ENCODE peak calls at places on chromosome 13, in eight cellular contexts. One of them, this sample, is unnamed.

GRCh38 chr13:98988782-98989181 is 10.9 kb upstream of the DOCK9 start:
- DNase-seq in germinal center: no peak
- DNase-seq in hippocampal formation: no peak
- DNase-seq in tibial nerve: no peak
- DNase-seq in cardiac septum: no peak
- DNase-seq in NCI-H1048: no peak
- DNase-seq in endodermal cell: no peak
- DNase-seq in brain microvascular endothelial cell: no peak
- DNase-seq in this sample: no peak

GRCh38 chr13:99043700-99044300 is 65.9 kb upstream of the DOCK9 start:
- DNase-seq in hippocampal formation: no peak
- DNase-seq in brain microvascular endothelial cell: no peak
- DNase-seq in endodermal cell: no peak
- DNase-seq in germinal center: no peak
- DNase-seq in NCI-H1048: no peak
- DNase-seq in tibial nerve: no peak
- DNase-seq in cardiac septum: no peak
- DNase-seq in this sample: no peak

GRCh38 chr13:28684257-28684656 is 25.3 kb downstream of the POMP start:
- DNase-seq in tibial nerve: no peak
- DNase-seq in brain microvascular endothelial cell: no peak
- DNase-seq in NCI-H1048: no peak
- DNase-seq in cardiac septum: no peak
- DNase-seq in germinal center: no peak
- DNase-seq in endodermal cell: peak; percentile 97
- DNase-seq in hippocampal formation: no peak
- DNase-seq in this sample: no peak

GRCh38 chr13:43272866-43273265 is 249.5 kb downstream of the DNAJC15 start:
- DNase-seq in NCI-H1048: no peak
- DNase-seq in hippocampal formation: no peak
- DNase-seq in brain microvascular endothelial cell: no peak
- DNase-seq in endodermal cell: peak; percentile 53
- DNase-seq in germinal center: no peak
- DNase-seq in tibial nerve: no peak
- DNase-seq in cardiac septum: no peak
- DNase-seq in this sample: no peak

GRCh38 chr13:28492527-28493367 is 2.2 kb downstream of the FLT1 start:
- DNase-seq in germinal center: no peak
- DNase-seq in hippocampal formation: no peak
- DNase-seq in tibial nerve: no peak
- DNase-seq in brain microvascular endothelial cell: no peak
- DNase-seq in NCI-H1048: no peak
- DNase-seq in cardiac septum: no peak
- DNase-seq in endodermal cell: no peak
- DNase-seq in this sample: no peak

GRCh38 chr13:97142452-97142851 is 79.7 kb upstream of the MBNL2 start:
- DNase-seq in tibial nerve: no peak
- DNase-seq in germinal center: no peak
- DNase-seq in brain microvascular endothelial cell: peak; percentile 21
- DNase-seq in hippocampal formation: no peak
- DNase-seq in cardiac septum: no peak
- DNase-seq in endodermal cell: peak; percentile 67
- DNase-seq in NCI-H1048: no peak
- DNase-seq in this sample: no peak

GRCh38 chr13:19085258-19085657 is 96.4 kb downstream of the TUBA3C start:
- DNase-seq in brain microvascular endothelial cell: no peak
- DNase-seq in cardiac septum: no peak
- DNase-seq in NCI-H1048: no peak
- DNase-seq in tibial nerve: no peak
- DNase-seq in hippocampal formation: no peak
- DNase-seq in endodermal cell: no peak
- DNase-seq in germinal center: no peak
- DNase-seq in this sample: no peak

GRCh38 chr13:92355213-92355612 is 871.4 kb upstream of the GPC6 start:
- DNase-seq in germinal center: no peak
- DNase-seq in endodermal cell: peak; percentile 76
- DNase-seq in tibial nerve: peak; percentile 15
- DNase-seq in cardiac septum: no peak
- DNase-seq in brain microvascular endothelial cell: peak; percentile 32
- DNase-seq in hippocampal formation: no peak
- DNase-seq in NCI-H1048: no peak
- DNase-seq in this sample: no peak

GRCh38 chr13:41344358-41344757 is 33.3 kb downstream of the NAA16 start:
- DNase-seq in NCI-H1048: no peak
- DNase-seq in cardiac septum: no peak
- DNase-seq in brain microvascular endothelial cell: no peak
- DNase-seq in tibial nerve: no peak
- DNase-seq in hippocampal formation: no peak
- DNase-seq in germinal center: no peak
- DNase-seq in endodermal cell: no peak
- DNase-seq in this sample: no peak

GRCh38 chr13:111058796-111059506 is 56.2 kb upstream of the ARHGEF7 start:
- DNase-seq in endodermal cell: no peak
- DNase-seq in NCI-H1048: no peak
- DNase-seq in brain microvascular endothelial cell: peak; percentile 54
- DNase-seq in hippocampal formation: no peak
- DNase-seq in tibial nerve: no peak
- DNase-seq in germinal center: no peak
- DNase-seq in cardiac septum: no peak
- DNase-seq in this sample: no peak

GRCh38 chr13:113740661-113741060 is 18.4 kb upstream of the TMEM255B start:
- DNase-seq in tibial nerve: no peak
- DNase-seq in germinal center: no peak
- DNase-seq in cardiac septum: no peak
- DNase-seq in NCI-H1048: no peak
- DNase-seq in endodermal cell: no peak
- DNase-seq in hippocampal formation: no peak
- DNase-seq in brain microvascular endothelial cell: no peak
- DNase-seq in this sample: peak; percentile 77

GRCh38 chr13:78035500-78035899 is 116.9 kb upstream of the EDNRB start:
- DNase-seq in endodermal cell: no peak
- DNase-seq in cardiac septum: no peak
- DNase-seq in tibial nerve: no peak
- DNase-seq in hippocampal formation: no peak
- DNase-seq in germinal center: no peak
- DNase-seq in brain microvascular endothelial cell: no peak
- DNase-seq in NCI-H1048: no peak
- DNase-seq in this sample: no peak

GRCh38 chr13:39455534-39456175 is 147.3 kb downstream of the LHFPL6 start:
- DNase-seq in hippocampal formation: no peak
- DNase-seq in NCI-H1048: no peak
- DNase-seq in germinal center: no peak
- DNase-seq in brain microvascular endothelial cell: peak; percentile 15
- DNase-seq in cardiac septum: no peak
- DNase-seq in tibial nerve: no peak
- DNase-seq in endodermal cell: no peak
- DNase-seq in this sample: no peak

GRCh38 chr13:113919761-113920160 is 54.1 kb downstream of the C13orf46 start:
- DNase-seq in brain microvascular endothelial cell: no peak
- DNase-seq in endodermal cell: peak; percentile 24
- DNase-seq in NCI-H1048: no peak
- DNase-seq in cardiac septum: no peak
- DNase-seq in tibial nerve: no peak
- DNase-seq in hippocampal formation: no peak
- DNase-seq in germinal center: no peak
- DNase-seq in this sample: no peak

GRCh38 chr13:46119883-46120614 is 15.2 kb upstream of the CPB2 start:
- DNase-seq in endodermal cell: peak; percentile 55
- DNase-seq in brain microvascular endothelial cell: peak; percentile 65
- DNase-seq in cardiac septum: no peak
- DNase-seq in NCI-H1048: no peak
- DNase-seq in hippocampal formation: no peak
- DNase-seq in tibial nerve: no peak
- DNase-seq in germinal center: no peak
- DNase-seq in this sample: no peak

GRCh38 chr13:39918837-39919236 is 263.4 kb downstream of the COG6 start:
- DNase-seq in brain microvascular endothelial cell: no peak
- DNase-seq in NCI-H1048: no peak
- DNase-seq in tibial nerve: no peak
- DNase-seq in hippocampal formation: no peak
- DNase-seq in endodermal cell: no peak
- DNase-seq in germinal center: no peak
- DNase-seq in cardiac septum: no peak
- DNase-seq in this sample: no peak

GRCh38 chr13:111328111-111328802 is 7.8 kb downstream of the TEX29 start:
- DNase-seq in tibial nerve: no peak
- DNase-seq in brain microvascular endothelial cell: no peak
- DNase-seq in endodermal cell: no peak
- DNase-seq in germinal center: no peak
- DNase-seq in NCI-H1048: no peak
- DNase-seq in hippocampal formation: no peak
- DNase-seq in cardiac septum: no peak
- DNase-seq in this sample: no peak

GRCh38 chr13:114124921-114125320 is 7.5 kb downstream of the RASA3 start:
- DNase-seq in NCI-H1048: no peak
- DNase-seq in cardiac septum: no peak
- DNase-seq in hippocampal formation: no peak
- DNase-seq in tibial nerve: no peak
- DNase-seq in brain microvascular endothelial cell: peak; percentile 70
- DNase-seq in endodermal cell: no peak
- DNase-seq in germinal center: no peak
- DNase-seq in this sample: no peak

GRCh38 chr13:79541426-79542049 is 60.6 kb downstream of the NDFIP2 start:
- DNase-seq in hippocampal formation: peak; percentile 76
- DNase-seq in endodermal cell: no peak
- DNase-seq in germinal center: peak; percentile 14
- DNase-seq in cardiac septum: no peak
- DNase-seq in NCI-H1048: no peak
- DNase-seq in brain microvascular endothelial cell: peak; percentile 35
- DNase-seq in tibial nerve: peak; percentile 57
- DNase-seq in this sample: no peak

GRCh38 chr13:48457578-48458242 is 44.8 kb upstream of the LPAR6 start:
- DNase-seq in germinal center: no peak
- DNase-seq in brain microvascular endothelial cell: no peak
- DNase-seq in hippocampal formation: no peak
- DNase-seq in endodermal cell: no peak
- DNase-seq in cardiac septum: no peak
- DNase-seq in NCI-H1048: no peak
- DNase-seq in tibial nerve: no peak
- DNase-seq in this sample: peak; percentile 92

GRCh38 chr13:49858183-49858856 is 65.8 kb upstream of the KPNA3 start:
- DNase-seq in hippocampal formation: no peak
- DNase-seq in cardiac septum: peak; percentile 10
- DNase-seq in tibial nerve: no peak
- DNase-seq in brain microvascular endothelial cell: peak; percentile 95
- DNase-seq in NCI-H1048: no peak
- DNase-seq in germinal center: no peak
- DNase-seq in endodermal cell: no peak
- DNase-seq in this sample: no peak

GRCh38 chr13:29977721-29978120 is 127.3 kb upstream of the UBL3 start:
- DNase-seq in endodermal cell: no peak
- DNase-seq in NCI-H1048: no peak
- DNase-seq in cardiac septum: no peak
- DNase-seq in brain microvascular endothelial cell: no peak
- DNase-seq in germinal center: no peak
- DNase-seq in tibial nerve: no peak
- DNase-seq in hippocampal formation: no peak
- DNase-seq in this sample: no peak

GRCh38 chr13:32587014-32587773 is 942 bp downstream of the PDS5B start:
- DNase-seq in cardiac septum: peak; percentile 88
- DNase-seq in germinal center: peak; percentile 60
- DNase-seq in brain microvascular endothelial cell: peak; percentile 55
- DNase-seq in NCI-H1048: no peak
- DNase-seq in endodermal cell: peak; percentile 82
- DNase-seq in hippocampal formation: peak; percentile 63
- DNase-seq in tibial nerve: peak; percentile 59
- DNase-seq in this sample: no peak

GRCh38 chr13:28356506-28357064 is 138.3 kb downstream of the FLT1 start:
- DNase-seq in tibial nerve: no peak
- DNase-seq in germinal center: no peak
- DNase-seq in NCI-H1048: no peak
- DNase-seq in endodermal cell: no peak
- DNase-seq in hippocampal formation: no peak
- DNase-seq in brain microvascular endothelial cell: no peak
- DNase-seq in cardiac septum: no peak
- DNase-seq in this sample: no peak

GRCh38 chr13:75826391-75826790 is 190.3 kb downstream of the LMO7 start:
- DNase-seq in brain microvascular endothelial cell: no peak
- DNase-seq in cardiac septum: no peak
- DNase-seq in NCI-H1048: no peak
- DNase-seq in hippocampal formation: no peak
- DNase-seq in endodermal cell: no peak
- DNase-seq in tibial nerve: no peak
- DNase-seq in germinal center: no peak
- DNase-seq in this sample: no peak

GRCh38 chr13:40233731-40234195 is 432.7 kb downstream of the FOXO1 start:
- DNase-seq in hippocampal formation: no peak
- DNase-seq in endodermal cell: no peak
- DNase-seq in cardiac septum: no peak
- DNase-seq in germinal center: no peak
- DNase-seq in NCI-H1048: no peak
- DNase-seq in brain microvascular endothelial cell: no peak
- DNase-seq in tibial nerve: no peak
- DNase-seq in this sample: no peak

GRCh38 chr13:59946924-59947323 is 216.8 kb downstream of the DIAPH3 start:
- DNase-seq in brain microvascular endothelial cell: no peak
- DNase-seq in tibial nerve: no peak
- DNase-seq in cardiac septum: no peak
- DNase-seq in hippocampal formation: no peak
- DNase-seq in endodermal cell: no peak
- DNase-seq in germinal center: no peak
- DNase-seq in NCI-H1048: no peak
- DNase-seq in this sample: no peak

GRCh38 chr13:48296528-48296927 is 7.0 kb upstream of the RB1 start:
- DNase-seq in tibial nerve: no peak
- DNase-seq in germinal center: no peak
- DNase-seq in brain microvascular endothelial cell: no peak
- DNase-seq in NCI-H1048: no peak
- DNase-seq in hippocampal formation: no peak
- DNase-seq in endodermal cell: no peak
- DNase-seq in cardiac septum: no peak
- DNase-seq in this sample: no peak

GRCh38 chr13:80516818-80517348 is 176.0 kb upstream of the SPRY2 start:
- DNase-seq in brain microvascular endothelial cell: no peak
- DNase-seq in cardiac septum: no peak
- DNase-seq in NCI-H1048: no peak
- DNase-seq in endodermal cell: no peak
- DNase-seq in tibial nerve: no peak
- DNase-seq in hippocampal formation: no peak
- DNase-seq in germinal center: no peak
- DNase-seq in this sample: no peak

GRCh38 chr13:101698400-101698799 is 245.9 kb downstream of the ITGBL1 start:
- DNase-seq in endodermal cell: no peak
- DNase-seq in tibial nerve: no peak
- DNase-seq in cardiac septum: no peak
- DNase-seq in germinal center: no peak
- DNase-seq in brain microvascular endothelial cell: no peak
- DNase-seq in NCI-H1048: no peak
- DNase-seq in hippocampal formation: no peak
- DNase-seq in this sample: no peak

GRCh38 chr13:30696278-30697176 is 38.8 kb upstream of the ALOX5AP start:
- DNase-seq in hippocampal formation: no peak
- DNase-seq in endodermal cell: peak; percentile 67
- DNase-seq in cardiac septum: no peak
- DNase-seq in tibial nerve: no peak
- DNase-seq in germinal center: no peak
- DNase-seq in NCI-H1048: no peak
- DNase-seq in brain microvascular endothelial cell: no peak
- DNase-seq in this sample: no peak

GRCh38 chr13:100203696-100204367 is 114.9 kb downstream of the PCCA start:
- DNase-seq in brain microvascular endothelial cell: peak; percentile 23
- DNase-seq in cardiac septum: no peak
- DNase-seq in endodermal cell: no peak
- DNase-seq in tibial nerve: no peak
- DNase-seq in germinal center: no peak
- DNase-seq in hippocampal formation: no peak
- DNase-seq in NCI-H1048: no peak
- DNase-seq in this sample: no peak

GRCh38 chr13:40982772-40983171 is 36.3 kb downstream of the ELF1 start:
- DNase-seq in germinal center: peak; percentile 71
- DNase-seq in NCI-H1048: no peak
- DNase-seq in hippocampal formation: peak; percentile 52
- DNase-seq in tibial nerve: peak; percentile 41
- DNase-seq in endodermal cell: no peak
- DNase-seq in cardiac septum: no peak
- DNase-seq in brain microvascular endothelial cell: peak; percentile 74
- DNase-seq in this sample: no peak

GRCh38 chr13:49759503-49759902 is 33.0 kb downstream of the KPNA3 start:
- DNase-seq in hippocampal formation: no peak
- DNase-seq in NCI-H1048: no peak
- DNase-seq in germinal center: no peak
- DNase-seq in tibial nerve: no peak
- DNase-seq in brain microvascular endothelial cell: peak; percentile 20
- DNase-seq in endodermal cell: no peak
- DNase-seq in cardiac septum: no peak
- DNase-seq in this sample: no peak